ENCODE peak calls at places on chromosomes 12 and 14, in six cellular contexts. H is CD8-positive, alpha-beta T cell; C is AG04450; R is gastrocnemius medialis; I is PC-9; K is brain microvascular endothelial cell. W is an unnamed sample.

GRCh38 chr12:67811437-67812361 is 163.2 kb downstream of the DYRK2 start:
- DNase-seq in H (no peak), R (no peak), C (no peak), K (peak), I (no peak), W (no peak)

GRCh38 chr14:99564256-99564902 is 39.6 kb downstream of the CCDC85C start:
- DNase-seq in H (no peak), R (no peak), C (peak), I (no peak), K (peak), W (no peak)

GRCh38 chr12:116697305-116698130 is 40.4 kb downstream of the SPRING1 start:
- DNase-seq in C (no peak), I (peak), K (no peak), H (no peak), R (no peak), W (no peak)

GRCh38 chr12:12990700-12991468 is 9.2 kb downstream of the HEBP1 start:
- DNase-seq in K (no peak), C (no peak), R (no peak), I (peak), H (no peak), W (no peak)

GRCh38 chr12:4809449-4810218 is 89.4 kb downstream of the GALNT8 start:
- DNase-seq in I (no peak), R (no peak), K (no peak), C (no peak), H (no peak), W (no peak)

GRCh38 chr12:49034287-49034622 is 15.7 kb upstream of the PRKAG1 start:
- DNase-seq in K (no peak), R (no peak), C (no peak), H (no peak), I (no peak), W (no peak)

GRCh38 chr14:86057018-86057667 is 527.2 kb downstream of the FLRT2 start:
- DNase-seq in C (no peak), K (no peak), H (no peak), R (no peak), I (peak), W (no peak)

GRCh38 chr12:105555556-105555973 is 225.1 kb downstream of the C12orf75 start:
- DNase-seq in R (no peak), C (no peak), K (no peak), I (no peak), H (no peak), W (no peak)

GRCh38 chr12:129185855-129186254 is 332.6 kb downstream of the GLT1D1 start:
- DNase-seq in R (no peak), I (no peak), H (no peak), K (peak), C (no peak), W (no peak)

GRCh38 chr12:74317078-74317581 is 220.5 kb upstream of the ATXN7L3B start:
- DNase-seq in I (peak), H (no peak), K (peak), C (no peak), R (no peak), W (no peak)

GRCh38 chr12:120367924-120368788 is 808 bp downstream of the MSI1 start:
- DNase-seq in C (no peak), H (no peak), I (no peak), R (no peak), K (no peak), W (no peak)

GRCh38 chr12:19120795-19121194 is 8.7 kb upstream of the PLEKHA5 start:
- DNase-seq in H (no peak), I (no peak), C (no peak), K (no peak), R (no peak), W (no peak)

GRCh38 chr12:95715177-95715576 is 75.4 kb downstream of the NTN4 start:
- DNase-seq in H (no peak), K (no peak), C (no peak), I (no peak), R (no peak), W (no peak)

GRCh38 chr12:94074970-94075695 is 73.2 kb upstream of the PLXNC1 start:
- DNase-seq in C (peak), I (no peak), K (peak), R (peak), H (no peak), W (no peak)

GRCh38 chr12:122452701-122453285 is 30.3 kb upstream of the CLIP1 start:
- DNase-seq in K (no peak), C (no peak), H (no peak), R (no peak), I (no peak), W (no peak)

GRCh38 chr12:490260-490659 is 30.5 kb downstream of the B4GALNT3 start:
- DNase-seq in I (no peak), H (no peak), C (no peak), R (no peak), K (no peak), W (peak)

GRCh38 chr12:58814036-58814435 is 106.3 kb downstream of the LRIG3 start:
- DNase-seq in C (no peak), K (no peak), I (no peak), R (no peak), H (no peak), W (no peak)

DNA sequence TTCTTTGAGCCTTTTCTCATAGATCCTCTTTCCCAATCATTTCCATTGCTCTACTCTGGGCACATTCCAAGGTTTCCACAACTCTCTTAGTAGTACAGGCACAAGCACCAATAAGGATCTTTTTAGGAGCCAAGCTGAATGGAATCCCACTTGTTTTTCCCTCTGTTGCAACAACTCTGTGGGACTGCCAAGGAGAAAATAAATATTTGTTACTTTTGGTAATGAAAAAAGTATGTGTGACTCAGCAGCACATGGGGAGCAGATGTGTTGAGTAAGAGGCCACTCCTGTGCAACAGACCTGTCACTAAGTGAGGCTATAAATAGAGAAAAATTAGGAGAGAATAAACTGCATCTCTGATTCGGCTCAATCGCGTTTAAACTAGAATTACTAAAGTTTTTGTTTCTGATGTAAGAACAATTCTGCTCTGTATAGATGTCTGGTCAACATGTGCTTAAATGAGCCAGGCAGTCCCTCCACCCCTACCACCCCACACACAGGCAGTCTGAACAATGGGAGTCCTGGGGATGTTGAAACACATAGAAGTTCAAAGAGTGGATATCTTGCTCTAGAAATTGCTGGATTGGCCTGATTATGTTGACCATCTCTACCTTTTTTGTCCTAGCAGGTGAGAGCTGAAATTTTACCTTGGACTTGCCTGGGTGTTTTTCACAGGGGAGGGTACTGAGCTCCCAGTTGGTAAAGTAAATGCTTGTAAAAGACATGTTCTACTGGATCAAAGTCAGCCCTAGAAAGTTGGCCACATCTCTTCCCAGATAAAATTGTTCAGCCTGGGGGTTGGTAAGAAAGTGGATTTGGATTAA is 244.3 kb upstream of the NOVA1 start:
- DNase-seq in R (peak), H (no peak), I (peak), C (peak), K (peak), W (peak)
- H3K27ac ChIP-seq in R (peak), H (no peak), I (peak), C (no peak), K (no peak), W (peak)

GRCh38 chr14:94112513-94113060 is 2.1 kb downstream of the IFI27 start:
- DNase-seq in H (no peak), I (no peak), K (no peak), C (no peak), R (no peak), W (peak)
- H3K4me3 ChIP-seq in H (no peak), I (no peak), K (no peak), C (no peak), R (peak), W (no peak)

GRCh38 chr14:39988939-39989338 is 556.7 kb upstream of the FBXO33 start:
- DNase-seq in C (no peak), H (no peak), R (no peak), I (no peak), K (no peak), W (no peak)
- TF ChIP-seq CTCF in C (no peak), H (no peak), R (no peak), I (peak), K (peak), W (peak)

GRCh38 chr12:44876554-44877275 is 600 bp upstream of the NELL2 start:
- DNase-seq in K (no peak), H (peak), R (no peak), I (no peak), C (no peak), W (no peak)

GRCh38 chr12:44875417-44875953 is 630 bp downstream of the NELL2 start:
- DNase-seq in R (no peak), K (no peak), C (no peak), I (no peak), H (no peak), W (no peak)

GRCh38 chr12:44885902-44886301 is 9.8 kb upstream of the NELL2 start:
- DNase-seq in C (no peak), K (no peak), H (no peak), I (no peak), R (no peak), W (no peak)

GRCh38 chr12:44875954-44876553 is at the start of gene NELL2:
- DNase-seq in H (peak), R (no peak), I (peak), K (no peak), C (no peak), W (no peak)

DNA sequence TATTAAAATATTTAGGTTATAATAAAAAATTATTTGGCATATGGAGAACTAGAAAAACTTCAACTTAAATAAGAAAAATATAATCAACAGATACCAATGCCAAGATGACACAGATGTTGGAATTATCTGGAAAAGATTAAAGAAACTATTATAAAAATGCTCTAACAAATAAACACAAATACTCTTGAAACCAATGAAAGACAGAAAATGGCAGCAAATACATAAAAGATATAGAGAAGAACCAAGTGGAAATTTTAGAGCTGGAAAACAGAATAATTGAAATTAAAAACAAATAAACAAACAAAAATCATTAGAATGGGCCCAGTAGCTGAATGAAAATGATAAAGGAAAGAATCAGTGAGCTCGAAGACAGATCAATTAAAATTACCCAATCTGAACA is 5.1 kb upstream of the NELL2 start:
- DNase-seq in C (no peak), R (no peak), K (no peak), I (no peak), H (no peak), W (no peak)
- H3K27ac ChIP-seq in C (no peak), R (no peak), K (no peak), I (no peak), H (no peak), W (no peak)

DNA sequence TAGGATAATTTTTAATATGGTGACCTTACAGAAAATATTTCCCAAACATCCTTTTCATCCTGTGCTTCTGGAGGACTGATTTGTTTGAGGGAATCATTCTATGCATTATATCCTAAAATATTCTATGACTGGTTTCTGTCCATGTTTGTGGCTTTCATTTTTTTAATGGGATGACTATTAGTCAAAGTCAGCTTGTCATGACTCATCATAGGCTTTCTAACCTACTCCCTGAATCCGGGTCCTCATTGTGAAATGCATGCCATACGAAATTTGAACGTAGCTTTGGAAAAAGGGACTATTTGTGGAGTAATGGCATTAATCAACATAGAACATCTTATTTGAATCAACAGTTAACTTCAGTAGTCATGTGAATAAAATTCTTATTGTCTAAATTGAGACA is 10.6 kb upstream of the TCTN2 start:
- DNase-seq in H (no peak), I (no peak), R (no peak), K (peak), C (peak), W (no peak)
- H3K4me3 ChIP-seq in H (no peak), I (no peak), R (no peak), K (no peak), C (no peak), W (no peak)

GRCh38 chr12:107895966-107896365 is 121.5 kb downstream of the ASCL4 start:
- DNase-seq in R (no peak), C (no peak), I (no peak), H (no peak), K (no peak), W (no peak)

GRCh38 chr12:107894589-107894988 is 120.1 kb downstream of the ASCL4 start:
- DNase-seq in R (no peak), I (no peak), H (no peak), C (no peak), K (peak), W (no peak)

DNA sequence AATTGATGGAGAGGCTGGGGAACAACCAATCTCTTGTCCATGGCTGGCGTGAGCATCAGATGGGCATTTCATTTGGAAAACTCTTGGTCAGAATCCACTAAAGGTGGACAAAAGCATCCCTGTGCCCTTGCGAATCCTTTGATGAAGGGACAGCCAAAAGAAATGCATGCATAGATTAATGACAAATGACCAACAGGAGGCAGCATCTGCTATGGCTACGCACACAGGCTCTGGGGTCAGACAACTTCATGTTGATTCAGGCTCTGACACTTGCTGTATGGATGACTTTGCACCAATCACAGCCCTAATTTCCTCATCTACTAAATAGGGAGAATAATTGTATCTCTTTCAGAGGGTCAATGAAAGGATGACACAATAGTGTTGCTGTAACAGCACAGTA is 117.5 kb downstream of the ASCL4 start:
- DNase-seq in K (no peak), I (no peak), C (no peak), H (no peak), R (no peak), W (no peak)
- TF ChIP-seq CTCF in K (peak), I (peak), C (no peak), H (no peak), R (no peak), W (no peak)

DNA sequence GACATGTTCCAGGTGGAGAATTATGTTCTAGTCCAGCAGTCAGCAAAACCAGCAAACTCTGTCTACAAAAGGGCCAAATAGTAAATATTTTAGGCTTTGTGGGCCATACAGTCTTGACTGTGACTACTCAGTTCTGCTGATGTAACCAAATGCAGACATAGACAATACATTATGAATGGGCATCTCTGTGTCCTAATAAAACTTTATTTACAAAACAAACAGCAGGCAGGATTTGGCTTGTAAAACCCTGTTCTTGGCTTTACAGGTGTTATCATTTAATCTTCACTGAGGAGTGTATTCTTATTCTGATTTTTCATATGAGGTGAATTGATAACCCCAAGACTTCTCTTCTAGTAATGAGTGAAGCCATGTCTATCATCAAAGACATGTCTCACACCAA is 278.6 kb downstream of the DUSP6 start:
- DNase-seq in C (no peak), I (no peak), H (no peak), R (no peak), K (no peak), W (no peak)
- H3K27ac ChIP-seq in C (no peak), I (no peak), H (no peak), R (no peak), K (no peak), W (no peak)

DNA sequence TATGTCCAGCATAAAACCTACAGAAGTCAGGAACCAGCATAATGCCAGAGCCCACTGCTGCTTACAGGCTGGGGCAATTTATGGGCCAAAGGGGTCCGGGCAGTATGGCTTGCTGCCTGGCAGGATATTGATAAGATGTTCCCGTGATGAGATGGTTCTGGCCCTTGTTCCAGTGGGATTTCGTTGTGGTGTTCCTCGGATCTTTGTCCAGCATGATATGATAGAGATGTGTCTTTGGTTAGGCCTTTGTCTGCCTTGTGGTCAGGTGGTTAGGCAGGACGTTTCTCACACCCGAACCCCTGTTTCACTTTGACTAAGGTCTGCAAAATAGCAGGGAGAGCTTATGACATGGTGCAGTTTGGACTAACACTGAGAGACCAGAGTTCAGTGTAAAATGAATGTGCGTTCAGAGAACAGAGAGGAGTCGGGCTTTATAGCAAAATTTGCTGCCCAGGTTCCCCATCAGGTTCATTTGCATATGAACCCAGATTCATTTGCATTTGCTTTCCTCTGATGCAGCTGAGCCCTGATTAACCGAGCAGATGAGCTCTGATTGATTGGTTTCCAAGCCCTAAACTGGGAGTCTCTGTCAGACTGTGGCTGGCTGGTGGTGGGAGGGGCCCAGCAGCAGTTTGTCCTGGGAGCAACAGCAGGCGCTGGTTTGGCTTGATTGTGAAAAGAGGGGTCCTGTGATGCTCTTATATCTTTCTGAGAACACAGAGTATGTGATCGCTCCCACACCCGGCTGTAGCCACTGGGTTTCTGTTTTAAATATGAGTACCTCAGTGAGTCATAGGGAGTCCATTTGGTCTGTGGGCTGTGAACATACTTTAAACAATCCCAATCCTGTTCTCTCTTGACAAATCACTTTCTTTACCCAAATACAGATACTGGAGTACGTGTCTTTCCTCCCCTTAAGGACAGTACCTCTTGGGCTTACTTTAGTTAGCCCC is 156.3 kb upstream of the PZP start:
- DNase-seq in R (no peak), H (no peak), K (peak), I (no peak), C (peak), W (no peak)
- H3K4me3 ChIP-seq in R (no peak), H (no peak), K (peak), I (no peak), C (peak), W (no peak)

DNA sequence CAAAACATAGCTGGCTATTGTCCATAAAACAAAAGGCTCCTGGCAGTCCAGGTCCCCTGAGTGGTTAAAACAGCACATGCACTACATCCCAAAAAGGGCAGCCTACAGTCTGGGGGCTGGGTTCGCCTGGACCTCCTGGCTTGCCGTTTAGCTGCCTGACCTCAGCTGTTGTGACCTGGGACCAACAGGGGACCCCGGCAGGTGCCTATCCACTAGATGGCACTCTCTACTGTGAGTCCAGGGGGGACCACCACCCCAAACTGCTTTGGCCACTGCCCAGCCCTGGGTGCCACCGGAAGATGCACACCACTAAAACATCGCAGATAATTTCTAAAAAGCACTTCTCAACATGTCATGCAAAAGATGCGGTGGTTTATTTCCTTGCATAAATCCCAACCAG is 2.9 kb upstream of the RTL1 start:
- DNase-seq in R (no peak), H (no peak), I (no peak), K (no peak), C (no peak), W (no peak)
- TF ChIP-seq CTCF in R (no peak), H (no peak), I (no peak), K (peak), C (peak), W (peak)

W was measured in RWPE2.